ENCODE peak calls at places on chromosomes 4 and X, in six cellular contexts. One of them, this sample, is unnamed.

GRCh38 chr4:26307027-26307426 is 13.8 kb upstream of the RBPJ start:
- DNase-seq in AG09309: no peak
- DNase-seq in progenitor cell of endocrine pancreas: no peak
- DNase-seq in T-cell: no peak
- DNase-seq in posterior cingulate gyrus: no peak
- DNase-seq in MCF 10A: no peak
- DNase-seq in this sample: no peak

GRCh38 chrX:12704706-12705105 is 86.5 kb upstream of the PRPS2 start:
- DNase-seq in AG09309: no peak
- DNase-seq in progenitor cell of endocrine pancreas: no peak
- DNase-seq in T-cell: no peak
- DNase-seq in posterior cingulate gyrus: no peak
- DNase-seq in MCF 10A: no peak
- DNase-seq in this sample: no peak

GRCh38 chrX:77640702-77641101 is 145.3 kb downstream of the ATRX start:
- DNase-seq in AG09309: no peak
- DNase-seq in progenitor cell of endocrine pancreas: no peak
- DNase-seq in T-cell: no peak
- DNase-seq in posterior cingulate gyrus: no peak
- DNase-seq in MCF 10A: no peak
- DNase-seq in this sample: no peak

GRCh38 chrX:110159235-110159634 is 156.3 kb downstream of the TMEM164 start:
- DNase-seq in AG09309: no peak
- DNase-seq in progenitor cell of endocrine pancreas: no peak
- DNase-seq in T-cell: no peak
- DNase-seq in posterior cingulate gyrus: no peak
- DNase-seq in MCF 10A: no peak
- DNase-seq in this sample: no peak

GRCh38 chrX:37347420-37347819 is 1.7 kb upstream of the PRRG1 start:
- DNase-seq in AG09309: peak; percentile 28
- DNase-seq in progenitor cell of endocrine pancreas: no peak
- DNase-seq in T-cell: no peak
- DNase-seq in posterior cingulate gyrus: no peak
- DNase-seq in MCF 10A: peak; percentile 58
- DNase-seq in this sample: peak; percentile 37

GRCh38 chr4:4820264-4820663 is 39.2 kb upstream of the MSX1 start:
- DNase-seq in AG09309: no peak
- DNase-seq in progenitor cell of endocrine pancreas: no peak
- DNase-seq in T-cell: no peak
- DNase-seq in posterior cingulate gyrus: peak; percentile 80
- DNase-seq in MCF 10A: no peak
- DNase-seq in this sample: no peak

GRCh38 chrX:68832101-68832416 is 3.2 kb downstream of the EFNB1 start:
- DNase-seq in AG09309: peak; percentile 41
- DNase-seq in progenitor cell of endocrine pancreas: peak; percentile 8
- DNase-seq in T-cell: no peak
- DNase-seq in posterior cingulate gyrus: no peak
- DNase-seq in MCF 10A: peak; percentile 71
- DNase-seq in this sample: no peak

GRCh38 chr4:20393486-20394100 is 141.9 kb downstream of the SLIT2 start:
- DNase-seq in AG09309: peak; percentile 35
- DNase-seq in progenitor cell of endocrine pancreas: no peak
- DNase-seq in T-cell: no peak
- DNase-seq in posterior cingulate gyrus: no peak
- DNase-seq in MCF 10A: no peak
- DNase-seq in this sample: no peak

GRCh38 chr4:75723117-75723801 is 1.1 kb upstream of the USO1 start:
- DNase-seq in AG09309: no peak
- DNase-seq in progenitor cell of endocrine pancreas: no peak
- DNase-seq in T-cell: no peak
- DNase-seq in posterior cingulate gyrus: no peak
- DNase-seq in MCF 10A: peak; percentile 42
- DNase-seq in this sample: peak; percentile 31

GRCh38 chr4:26985836-26986235 is 125.2 kb downstream of the STIM2 start:
- DNase-seq in AG09309: no peak
- DNase-seq in progenitor cell of endocrine pancreas: no peak
- DNase-seq in T-cell: peak; percentile 38
- DNase-seq in posterior cingulate gyrus: no peak
- DNase-seq in MCF 10A: no peak
- DNase-seq in this sample: no peak

GRCh38 chr4:153488719-153489384 is 22.7 kb downstream of the TMEM131L start:
- DNase-seq in AG09309: no peak
- DNase-seq in progenitor cell of endocrine pancreas: no peak
- DNase-seq in T-cell: no peak
- DNase-seq in posterior cingulate gyrus: peak; percentile 46
- DNase-seq in MCF 10A: peak; percentile 23
- DNase-seq in this sample: peak; percentile 19

GRCh38 chr4:69936566-69936965 is 5.7 kb downstream of the CSN1S1 start:
- DNase-seq in AG09309: no peak
- DNase-seq in progenitor cell of endocrine pancreas: no peak
- DNase-seq in T-cell: no peak
- DNase-seq in posterior cingulate gyrus: no peak
- DNase-seq in MCF 10A: peak; percentile 4
- DNase-seq in this sample: no peak

GRCh38 chr4:37895271-37895670 is 4.4 kb downstream of the TBC1D1 start:
- DNase-seq in AG09309: no peak
- DNase-seq in progenitor cell of endocrine pancreas: no peak
- DNase-seq in T-cell: no peak
- DNase-seq in posterior cingulate gyrus: no peak
- DNase-seq in MCF 10A: no peak
- DNase-seq in this sample: no peak

GRCh38 chrX:97199501-97199900 is 315.8 kb downstream of the RPA4 start:
- DNase-seq in AG09309: no peak
- DNase-seq in progenitor cell of endocrine pancreas: no peak
- DNase-seq in T-cell: no peak
- DNase-seq in posterior cingulate gyrus: no peak
- DNase-seq in MCF 10A: no peak
- DNase-seq in this sample: no peak

GRCh38 chrX:74923942-74924448 is 1.3 kb downstream of the NEXMIF start:
- DNase-seq in AG09309: no peak
- DNase-seq in progenitor cell of endocrine pancreas: no peak
- DNase-seq in T-cell: peak; percentile 0
- DNase-seq in posterior cingulate gyrus: peak; percentile 31
- DNase-seq in MCF 10A: no peak
- DNase-seq in this sample: no peak

GRCh38 chr4:65865489-65865888 is 195.2 kb upstream of the EPHA5 start:
- DNase-seq in AG09309: no peak
- DNase-seq in progenitor cell of endocrine pancreas: no peak
- DNase-seq in T-cell: no peak
- DNase-seq in posterior cingulate gyrus: no peak
- DNase-seq in MCF 10A: peak; percentile 35
- DNase-seq in this sample: no peak

GRCh38 chrX:68232206-68232605 is 201.1 kb downstream of the OPHN1 start:
- DNase-seq in AG09309: no peak
- DNase-seq in progenitor cell of endocrine pancreas: no peak
- DNase-seq in T-cell: no peak
- DNase-seq in posterior cingulate gyrus: no peak
- DNase-seq in MCF 10A: no peak
- DNase-seq in this sample: no peak

GRCh38 chr4:47145630-47146029 is 114.3 kb downstream of the GABRB1 start:
- DNase-seq in AG09309: no peak
- DNase-seq in progenitor cell of endocrine pancreas: no peak
- DNase-seq in T-cell: no peak
- DNase-seq in posterior cingulate gyrus: no peak
- DNase-seq in MCF 10A: peak; percentile 25
- DNase-seq in this sample: peak; percentile 80

GRCh38 chr4:54525602-54526001 is 132.2 kb upstream of the KIT start:
- DNase-seq in AG09309: peak; percentile 60
- DNase-seq in progenitor cell of endocrine pancreas: no peak
- DNase-seq in T-cell: no peak
- DNase-seq in posterior cingulate gyrus: no peak
- DNase-seq in MCF 10A: peak; percentile 68
- DNase-seq in this sample: no peak

GRCh38 chr4:163548481-163549243 is 54.2 kb downstream of the TMA16 start:
- DNase-seq in AG09309: no peak
- DNase-seq in progenitor cell of endocrine pancreas: no peak
- DNase-seq in T-cell: no peak
- DNase-seq in posterior cingulate gyrus: no peak
- DNase-seq in MCF 10A: peak; percentile 59
- DNase-seq in this sample: peak; percentile 59

GRCh38 chr4:12360391-12360790 is 931.7 kb upstream of the HS3ST1 start:
- DNase-seq in AG09309: no peak
- DNase-seq in progenitor cell of endocrine pancreas: no peak
- DNase-seq in T-cell: no peak
- DNase-seq in posterior cingulate gyrus: no peak
- DNase-seq in MCF 10A: peak; percentile 96
- DNase-seq in this sample: no peak

GRCh38 chr4:95293014-95293413 is 255.8 kb downstream of the UNC5C start:
- DNase-seq in AG09309: no peak
- DNase-seq in progenitor cell of endocrine pancreas: no peak
- DNase-seq in T-cell: no peak
- DNase-seq in posterior cingulate gyrus: no peak
- DNase-seq in MCF 10A: no peak
- DNase-seq in this sample: no peak

GRCh38 chr4:183636488-183636887 is 22.5 kb downstream of the RWDD4 start:
- DNase-seq in AG09309: no peak
- DNase-seq in progenitor cell of endocrine pancreas: no peak
- DNase-seq in T-cell: no peak
- DNase-seq in posterior cingulate gyrus: no peak
- DNase-seq in MCF 10A: peak; percentile 11
- DNase-seq in this sample: peak; percentile 22

GRCh38 chrX:69024931-69025330 is 140.3 kb downstream of the PJA1 start:
- DNase-seq in AG09309: no peak
- DNase-seq in progenitor cell of endocrine pancreas: no peak
- DNase-seq in T-cell: no peak
- DNase-seq in posterior cingulate gyrus: no peak
- DNase-seq in MCF 10A: peak; percentile 82
- DNase-seq in this sample: peak; percentile 41

GRCh38 chr4:138910914-138911336 is 104.7 kb upstream of the NOCT start:
- DNase-seq in AG09309: no peak
- DNase-seq in progenitor cell of endocrine pancreas: peak; percentile 12
- DNase-seq in T-cell: no peak
- DNase-seq in posterior cingulate gyrus: peak; percentile 72
- DNase-seq in MCF 10A: peak; percentile 89
- DNase-seq in this sample: peak; percentile 83

GRCh38 chr4:16626945-16627344 is 271.5 kb downstream of the LDB2 start:
- DNase-seq in AG09309: peak; percentile 94
- DNase-seq in progenitor cell of endocrine pancreas: no peak
- DNase-seq in T-cell: no peak
- DNase-seq in posterior cingulate gyrus: no peak
- DNase-seq in MCF 10A: peak; percentile 90
- DNase-seq in this sample: peak; percentile 27

GRCh38 chr4:48639816-48640215 is 140.3 kb downstream of the FRYL start:
- DNase-seq in AG09309: no peak
- DNase-seq in progenitor cell of endocrine pancreas: no peak
- DNase-seq in T-cell: no peak
- DNase-seq in posterior cingulate gyrus: no peak
- DNase-seq in MCF 10A: no peak
- DNase-seq in this sample: no peak

GRCh38 chr4:2689114-2689513 is 67.0 kb downstream of the TNIP2 start:
- DNase-seq in AG09309: no peak
- DNase-seq in progenitor cell of endocrine pancreas: no peak
- DNase-seq in T-cell: no peak
- DNase-seq in posterior cingulate gyrus: no peak
- DNase-seq in MCF 10A: no peak
- DNase-seq in this sample: no peak

GRCh38 chrX:48824066-48824465 is 2.2 kb upstream of the ERAS start:
- DNase-seq in AG09309: no peak
- DNase-seq in progenitor cell of endocrine pancreas: no peak
- DNase-seq in T-cell: no peak
- DNase-seq in posterior cingulate gyrus: no peak
- DNase-seq in MCF 10A: no peak
- DNase-seq in this sample: no peak

GRCh38 chr4:111031180-111031579 is 408.3 kb upstream of the PITX2 start:
- DNase-seq in AG09309: no peak
- DNase-seq in progenitor cell of endocrine pancreas: no peak
- DNase-seq in T-cell: no peak
- DNase-seq in posterior cingulate gyrus: no peak
- DNase-seq in MCF 10A: peak; percentile 5
- DNase-seq in this sample: no peak

GRCh38 chrX:102840871-102841705 is 96.0 kb upstream of the RAB40AL start:
- DNase-seq in AG09309: no peak
- DNase-seq in progenitor cell of endocrine pancreas: no peak
- DNase-seq in T-cell: no peak
- DNase-seq in posterior cingulate gyrus: no peak
- DNase-seq in MCF 10A: peak; percentile 13
- DNase-seq in this sample: peak; percentile 6

GRCh38 chrX:53974529-53974928 is 69.7 kb downstream of the PHF8 start:
- DNase-seq in AG09309: no peak
- DNase-seq in progenitor cell of endocrine pancreas: no peak
- DNase-seq in T-cell: no peak
- DNase-seq in posterior cingulate gyrus: no peak
- DNase-seq in MCF 10A: no peak
- DNase-seq in this sample: no peak

GRCh38 chrX:74119016-74119910 is 184.7 kb upstream of the ZCCHC13 start:
- DNase-seq in AG09309: no peak
- DNase-seq in progenitor cell of endocrine pancreas: no peak
- DNase-seq in T-cell: no peak
- DNase-seq in posterior cingulate gyrus: no peak
- DNase-seq in MCF 10A: peak; percentile 64
- DNase-seq in this sample: peak; percentile 14

GRCh38 chr4:7654550-7655266 is 220.0 kb upstream of the PSAPL1 start:
- DNase-seq in AG09309: no peak
- DNase-seq in progenitor cell of endocrine pancreas: no peak
- DNase-seq in T-cell: no peak
- DNase-seq in posterior cingulate gyrus: no peak
- DNase-seq in MCF 10A: no peak
- DNase-seq in this sample: no peak

GRCh38 chr4:163300445-163300844 is 32.0 kb downstream of the NPY1R start:
- DNase-seq in AG09309: no peak
- DNase-seq in progenitor cell of endocrine pancreas: no peak
- DNase-seq in T-cell: no peak
- DNase-seq in posterior cingulate gyrus: no peak
- DNase-seq in MCF 10A: no peak
- DNase-seq in this sample: no peak

GRCh38 chr4:156950950-156951349 is 20.6 kb downstream of the PDGFC start:
- DNase-seq in AG09309: no peak
- DNase-seq in progenitor cell of endocrine pancreas: no peak
- DNase-seq in T-cell: no peak
- DNase-seq in posterior cingulate gyrus: no peak
- DNase-seq in MCF 10A: no peak
- DNase-seq in this sample: no peak

This sample was measured in kidney glomerular epithelial cell.